ENCODE peak calls at places on chromosomes 7 and 10, in four cellular contexts. Z is body of pancreas, P is natural killer cell, I is progenitor cell of endocrine pancreas. V is an unnamed sample.

GRCh38 chr7:93048136-93048930 is 69.4 kb downstream of the SAMD9 start:
- DNase-seq in Z (no peak), I (no peak), P (no peak), V (no peak)

GRCh38 chr7:157612009-157612663 is 275.3 kb downstream of the DNAJB6 start:
- DNase-seq in Z (no peak), I (no peak), P (no peak), V (no peak)

GRCh38 chr7:53811555-53812079 is 730.6 kb upstream of the VSTM2A start:
- DNase-seq in P (no peak), I (no peak), Z (peak; percentile 50), V (no peak)

GRCh38 chr10:5497948-5498730 is 1.2 kb downstream of the CALML5 start:
- DNase-seq in P (no peak), I (no peak), Z (no peak), V (no peak)

GRCh38 chr10:70458329-70459060 is 17.0 kb upstream of the NODAL start:
- DNase-seq in P (peak; percentile 25), Z (peak; percentile 80), I (peak; percentile 39), V (peak; percentile 36)

GRCh38 chr10:29921071-29921446 is 138.3 kb downstream of the JCAD start:
- DNase-seq in I (no peak), Z (no peak), P (no peak), V (no peak)

GRCh38 chr10:93461807-93462178 is 20.3 kb downstream of the MYOF start:
- DNase-seq in P (no peak), Z (no peak), I (no peak), V (no peak)

GRCh38 chr7:112204776-112205347 is 1.3 kb downstream of the DOCK4 start:
- DNase-seq in Z (no peak), I (no peak), P (no peak), V (no peak)

GRCh38 chr7:18555120-18555519 is 59.6 kb downstream of the HDAC9 start:
- DNase-seq in Z (no peak), P (no peak), I (no peak), V (no peak)

GRCh38 chr10:79416578-79417255 is 28.7 kb downstream of the ZCCHC24 start:
- DNase-seq in I (no peak), Z (no peak), P (no peak), V (no peak)

GRCh38 chr10:91528080-91528479 is 104.8 kb downstream of the PPP1R3C start:
- DNase-seq in P (no peak), Z (peak; percentile 54), I (no peak), V (no peak)

GRCh38 chr10:15169555-15170407 is 1.3 kb upstream of the NMT2 start:
- DNase-seq in I (no peak), P (peak; percentile 26), Z (peak; percentile 12), V (no peak)

GRCh38 chr7:73361340-73361739 is 33.4 kb downstream of the FKBP6 start:
- DNase-seq in P (no peak), Z (no peak), I (no peak), V (no peak)

GRCh38 chr7:27172388-27172774 is 1.7 kb downstream of the HOXA10 start:
- DNase-seq in P (peak; percentile 15), I (no peak), Z (no peak), V (no peak)

GRCh38 chr7:159136442-159136841 is 8.2 kb downstream of the VIPR2 start:
- DNase-seq in Z (no peak), P (no peak), I (no peak), V (no peak)

GRCh38 chr7:134789967-134790685 is 10.7 kb downstream of the CALD1 start:
- DNase-seq in I (no peak), P (no peak), Z (no peak), V (no peak)

GRCh38 chr10:103828107-103828506 is 27.3 kb downstream of the SH3PXD2A start:
- DNase-seq in Z (no peak), I (no peak), P (no peak), V (no peak)

GRCh38 chr10:70523044-70523443 is 44.5 kb downstream of the PALD1 start:
- DNase-seq in P (no peak), Z (no peak), I (no peak), V (no peak)

GRCh38 chr7:2157473-2158279 is 75.1 kb downstream of the MAD1L1 start:
- DNase-seq in I (no peak), P (no peak), Z (peak; percentile 37), V (no peak)

GRCh38 chr10:130810856-130811255 is 500.7 kb downstream of the TCERG1L start:
- DNase-seq in P (no peak), I (no peak), Z (no peak), V (no peak)

GRCh38 chr10:47237316-47238260 is 62.4 kb upstream of the GDF10 start:
- DNase-seq in P (no peak), Z (no peak), I (peak; percentile 4), V (no peak)

GRCh38 chr10:62047960-62048383 is 146.5 kb downstream of the ARID5B start:
- DNase-seq in Z (no peak), I (no peak), P (no peak), V (no peak)

GRCh38 chr10:4051011-4051407 is 266.0 kb upstream of the KLF6 start:
- DNase-seq in I (no peak), P (no peak), Z (peak; percentile 24), V (no peak)

GRCh38 chr7:25831901-25832411 is 320.0 kb upstream of the NFE2L3 start:
- DNase-seq in Z (no peak), P (no peak), I (no peak), V (no peak)

GRCh38 chr7:43694399-43694748 is 34.9 kb downstream of the COA1 start:
- DNase-seq in P (no peak), I (no peak), Z (no peak), V (no peak)

GRCh38 chr10:14601872-14602725 is 172.6 kb downstream of the FAM107B start:
- DNase-seq in P (no peak), Z (peak; percentile 62), I (no peak), V (no peak)

GRCh38 chr10:119209050-119209735 is 1.8 kb downstream of the GRK5 start:
- DNase-seq in Z (peak; percentile 65), P (peak; percentile 42), I (peak; percentile 56), V (peak; percentile 73)

GRCh38 chr7:39609084-39609461 is 14.3 kb upstream of the RALA start:
- DNase-seq in P (no peak), Z (no peak), I (no peak), V (no peak)

GRCh38 chr10:49844775-49845561 is 82.8 kb upstream of the OGDHL start:
- DNase-seq in P (no peak), I (no peak), Z (no peak), V (no peak)

GRCh38 chr10:107427021-107427420 is 262.5 kb upstream of the SORCS1 start:
- DNase-seq in I (no peak), P (no peak), Z (no peak), V (no peak)

GRCh38 chr10:25505466-25505865 is 330.7 kb downstream of the GPR158 start:
- DNase-seq in Z (no peak), I (no peak), P (no peak), V (no peak)

GRCh38 chr10:86876748-86877147 is 80.7 kb downstream of the MMRN2 start:
- DNase-seq in P (no peak), I (no peak), Z (no peak), V (no peak)

GRCh38 chr10:116784035-116784434 is 41.7 kb upstream of the HSPA12A start:
- DNase-seq in P (no peak), Z (no peak), I (no peak), V (no peak)

GRCh38 chr10:86260564-86260963 is 106.0 kb downstream of the GRID1 start:
- DNase-seq in Z (no peak), I (no peak), P (no peak), V (no peak)

GRCh38 chr7:48255046-48255445 is 83.8 kb downstream of the ABCA13 start:
- DNase-seq in P (no peak), Z (no peak), I (no peak), V (no peak)

GRCh38 chr7:128923411-128923800 is 12.9 kb upstream of the KCP start:
- DNase-seq in P (no peak), Z (no peak), I (no peak), V (no peak)

GRCh38 chr10:109018892-109019507 is 904.3 kb downstream of the XPNPEP1 start:
- DNase-seq in P (no peak), I (no peak), Z (no peak), V (no peak)
- TF ChIP-seq CTCF in P (no peak), I (no peak), Z (peak; percentile 27), V (no peak)

DNA sequence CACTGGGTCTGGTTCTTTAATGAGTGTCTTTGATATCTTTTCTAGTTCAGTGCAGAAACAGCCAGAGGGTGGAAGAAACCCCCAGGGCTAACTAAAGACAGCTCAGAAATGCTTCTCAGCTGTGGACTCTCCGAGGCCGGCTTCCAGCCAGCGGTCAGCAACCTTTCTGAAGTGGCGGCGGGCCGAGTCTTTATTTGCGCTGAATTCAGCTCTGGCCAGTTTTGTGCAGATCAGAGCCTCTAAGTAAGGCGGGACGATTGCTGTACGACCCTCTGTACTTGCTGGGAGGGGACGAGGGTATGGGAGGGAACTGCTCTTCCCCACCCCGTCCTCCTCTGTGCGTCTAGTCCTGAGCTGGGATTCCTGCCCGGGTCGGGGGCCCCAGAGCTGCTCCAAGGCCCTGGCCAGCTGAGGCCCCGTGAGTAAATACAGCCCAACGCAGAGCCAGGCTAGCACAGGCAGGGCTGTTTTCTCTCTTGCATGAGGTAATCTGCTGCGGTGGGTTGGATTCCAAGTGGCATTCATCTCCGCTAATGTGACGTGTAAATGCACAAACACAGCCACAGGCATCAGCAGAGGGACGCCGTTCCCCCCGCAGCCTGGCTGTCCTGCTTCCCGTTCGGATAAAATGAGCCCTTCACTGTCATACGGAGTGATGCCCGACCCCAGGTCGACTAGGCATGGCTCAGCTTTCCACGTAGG is 159.7 kb downstream of the PIP4K2A start:
- DNase-seq in P (no peak), Z (peak; percentile 75), I (peak; percentile 31), V (peak; percentile 25)
- TF ChIP-seq CTCF in P (no peak), Z (no peak), I (no peak), V (no peak)

GRCh38 chr7:12686234-12686893 is 1.1 kb upstream of the ARL4A start:
- DNase-seq in I (peak; percentile 94), Z (peak; percentile 96), P (peak; percentile 99), V (peak; percentile 93)

GRCh38 chr7:12684733-12685132 is 2.7 kb upstream of the ARL4A start:
- DNase-seq in Z (no peak), P (no peak), I (no peak), V (no peak)

GRCh38 chr7:12686894-12687212 is 580 bp upstream of the ARL4A start:
- DNase-seq in P (no peak), Z (no peak), I (no peak), V (no peak)

GRCh38 chr7:12684186-12684585 is 3.2 kb upstream of the ARL4A start:
- DNase-seq in P (no peak), I (no peak), Z (no peak), V (no peak)

GRCh38 chr7:12685550-12685949 is 1.9 kb upstream of the ARL4A start:
- DNase-seq in Z (peak; percentile 47), P (peak; percentile 25), I (peak; percentile 24), V (peak; percentile 49)
- TF ChIP-seq CTCF in Z (peak; percentile 50), P (peak; percentile 47), I (peak; percentile 54), V (peak; percentile 64)

DNA sequence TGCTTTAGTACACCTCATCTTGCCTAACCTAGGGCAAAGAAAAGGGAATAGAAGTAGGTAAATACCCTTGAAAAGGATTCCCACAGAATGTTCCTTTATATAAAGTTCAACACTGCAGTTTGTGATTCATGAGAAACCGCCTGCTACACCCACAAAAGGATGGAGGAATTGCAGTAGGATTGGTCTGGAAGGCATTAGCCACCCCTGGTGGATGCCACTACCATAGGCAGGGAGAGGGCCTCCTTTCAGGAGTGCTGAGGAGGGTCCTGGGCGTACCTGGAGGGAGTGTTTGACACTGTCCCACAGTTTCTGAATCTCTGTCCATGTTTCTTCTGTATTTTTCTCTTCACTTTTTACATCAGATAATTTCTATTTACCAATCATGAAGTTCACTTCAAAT is 221.8 kb upstream of the TMEM72 start:
- DNase-seq in I (no peak), P (no peak), Z (no peak), V (no peak)
- TF ChIP-seq CTCF in I (peak; percentile 26), P (no peak), Z (no peak), V (no peak)

GRCh38 chr7:149624006-149624405 is 126.4 kb upstream of the ZNF746 start:
- DNase-seq in Z (peak; percentile 46), I (peak; percentile 27), P (peak; percentile 35), V (no peak)
- TF ChIP-seq CTCF in Z (no peak), I (no peak), P (no peak), V (no peak)